ENCODE peak calls at places on chromosomes 12 and 14, in seven cellular contexts. E, H, C, D, V, U and L are unnamed samples.

GRCh38 chr12:6326316-6326959 is 15.4 kb downstream of the TNFRSF1A start:
- DNase-seq in C (no peak), E (no peak), D (peak), V (peak), H (no peak), U (no peak), L (no peak)

GRCh38 chr14:100223332-100224171 is 15.4 kb upstream of the YY1 start:
- DNase-seq in D (peak), V (no peak), C (no peak), E (no peak), U (no peak), H (no peak), L (no peak)

GRCh38 chr12:68031881-68032739 is 42.9 kb downstream of the IFNG-AS1 start:
- DNase-seq in D (no peak), V (no peak), U (no peak), H (no peak), C (no peak), E (no peak), L (no peak)

GRCh38 chr12:27462851-27463250 is 16.3 kb downstream of the SMCO2 start:
- DNase-seq in U (no peak), D (no peak), E (no peak), C (no peak), H (no peak), V (peak), L (no peak)

GRCh38 chr14:71235865-71236264 is 328.6 kb downstream of the PCNX1 start:
- DNase-seq in V (peak), D (peak), C (no peak), E (no peak), H (no peak), U (no peak), L (no peak)

GRCh38 chr14:72146241-72146640 is 214.0 kb downstream of the RGS6 start:
- DNase-seq in E (no peak), C (no peak), D (no peak), V (no peak), U (no peak), H (no peak), L (no peak)

GRCh38 chr14:104085889-104086201 is 345 bp downstream of the ASPG start:
- DNase-seq in E (no peak), C (no peak), D (no peak), V (no peak), U (no peak), H (no peak), L (no peak)

GRCh38 chr12:129901256-129901655 is 2.6 kb downstream of the TMEM132D start:
- DNase-seq in V (no peak), E (no peak), D (no peak), C (no peak), H (no peak), U (no peak), L (no peak)

GRCh38 chr12:52494518-52494917 is 1.5 kb upstream of the KRT6A start:
- DNase-seq in U (no peak), C (no peak), E (no peak), D (no peak), H (no peak), V (no peak), L (no peak)

GRCh38 chr14:61730756-61731373 is 31.4 kb upstream of the SNAPC1 start:
- DNase-seq in H (no peak), C (no peak), E (no peak), V (no peak), D (no peak), U (no peak), L (no peak)

GRCh38 chr12:113497709-113498108 is 26.0 kb upstream of the LHX5 start:
- DNase-seq in E (no peak), V (no peak), D (no peak), U (no peak), C (no peak), H (no peak), L (no peak)

GRCh38 chr14:94171208-94171607 is 2.9 kb upstream of the PPP4R4 start:
- DNase-seq in E (no peak), D (no peak), V (no peak), C (no peak), H (no peak), U (no peak), L (no peak)

GRCh38 chr14:51872396-51872795 is 12.0 kb downstream of the GNG2 start:
- DNase-seq in E (no peak), U (no peak), D (no peak), V (no peak), C (no peak), H (no peak), L (no peak)

GRCh38 chr14:101350021-101350420 is 211.3 kb upstream of the DIO3 start:
- DNase-seq in D (no peak), C (no peak), E (no peak), H (no peak), V (no peak), U (peak), L (no peak)

GRCh38 chr12:108565976-108566375 is 3.6 kb downstream of the ISCU start:
- DNase-seq in U (peak), E (peak), H (peak), V (peak), D (peak), C (no peak), L (no peak)

GRCh38 chr12:12813120-12814101 is at the start of gene DDX47:
- DNase-seq in V (peak), D (peak), E (peak), H (peak), U (peak), C (peak), L (peak)

GRCh38 chr14:99522457-99522891 is 41.3 kb downstream of the CCNK start:
- DNase-seq in U (peak), H (no peak), C (no peak), E (no peak), D (no peak), V (no peak), L (no peak)

GRCh38 chr12:70849265-70849960 is 71.1 kb downstream of the PTPRR start:
- DNase-seq in U (no peak), V (no peak), C (no peak), D (peak), H (no peak), E (no peak), L (no peak)

GRCh38 chr12:24228980-24229730 is 279.7 kb upstream of the SOX5 start:
- DNase-seq in U (no peak), H (no peak), D (no peak), E (no peak), C (no peak), V (no peak), L (no peak)

GRCh38 chr12:85794551-85794950 is 41.7 kb downstream of the RASSF9 start:
- DNase-seq in C (no peak), E (no peak), V (no peak), U (no peak), H (no peak), D (no peak), L (no peak)

GRCh38 chr14:57209561-57209960 is 59.1 kb downstream of the EXOC5 start:
- DNase-seq in U (no peak), H (no peak), C (no peak), E (no peak), V (no peak), D (no peak), L (no peak)

DNA sequence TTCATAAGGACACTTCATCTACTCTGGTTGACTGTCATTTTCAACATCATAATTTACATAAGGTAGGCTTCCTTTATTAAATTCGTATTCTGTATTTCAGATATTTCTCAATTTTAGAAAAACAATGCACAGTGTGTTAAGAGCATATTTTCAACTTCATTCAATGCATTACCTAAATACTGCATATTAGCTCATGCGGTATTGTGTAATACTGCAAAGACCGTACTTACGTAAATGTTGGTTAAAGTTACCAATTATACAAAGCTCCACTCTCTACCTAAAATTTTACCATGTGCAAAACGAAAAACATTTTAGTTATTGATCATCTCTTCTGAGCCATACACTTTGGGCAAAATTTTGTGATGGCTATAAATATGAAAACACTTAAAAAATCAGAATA is 62.8 kb downstream of the EXOC5 start:
- DNase-seq in C (no peak), V (no peak), U (no peak), E (no peak), H (no peak), D (no peak), L (no peak)
- H3K27ac ChIP-seq in C (no peak), V (no peak), U (no peak), E (no peak), H (no peak), D (no peak), L (no peak)

DNA sequence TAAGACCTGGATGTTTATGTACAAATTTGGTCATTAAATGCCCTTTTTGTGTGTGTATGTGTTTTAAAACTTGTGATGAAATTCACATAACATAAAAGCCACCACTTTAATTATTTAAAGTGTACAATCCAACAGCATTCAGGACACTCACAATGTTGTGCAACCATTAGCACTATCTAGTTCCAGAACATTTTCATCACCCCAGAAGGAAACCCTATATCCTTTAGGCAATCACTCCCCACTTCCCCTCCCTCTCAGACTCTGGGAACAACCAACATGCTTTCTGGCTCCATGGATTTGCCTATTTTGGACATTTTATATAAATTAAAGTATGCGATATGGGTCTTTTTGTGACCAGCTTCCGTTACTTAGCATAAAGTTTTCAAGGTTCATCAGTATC is 124.6 kb downstream of the TTC7B start:
- DNase-seq in C (no peak), U (no peak), E (no peak), H (no peak), V (no peak), D (no peak), L (no peak)
- H3K27ac ChIP-seq in C (no peak), U (no peak), E (no peak), H (no peak), V (no peak), D (no peak), L (no peak)

GRCh38 chr14:76729953-76730505 is 31.2 kb upstream of the VASH1 start:
- DNase-seq in U (no peak), V (no peak), H (no peak), D (no peak), C (no peak), E (no peak), L (no peak)
- H3K27ac ChIP-seq in U (no peak), V (no peak), H (no peak), D (no peak), C (no peak), E (no peak), L (no peak)

DNA sequence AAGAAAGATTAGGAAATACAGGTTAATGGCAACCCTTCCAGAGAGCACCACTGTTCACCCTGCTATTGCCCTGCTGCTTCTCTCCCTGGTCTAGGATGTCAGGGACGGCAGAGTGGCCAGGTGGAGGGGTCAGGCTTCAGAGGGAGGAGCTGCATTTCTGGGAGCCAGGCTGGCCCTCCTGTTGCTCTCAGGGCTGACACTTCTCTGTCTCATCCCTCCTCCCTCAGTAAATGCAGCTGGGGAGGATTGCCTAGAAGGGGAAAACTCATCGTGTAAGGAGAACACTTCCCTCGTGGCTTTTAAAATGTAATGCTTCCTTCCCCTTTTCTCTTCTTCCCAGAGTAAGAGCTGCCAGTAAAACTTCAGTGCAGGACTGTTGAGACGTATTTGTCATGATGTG is 20.8 kb downstream of the SUSD6 start:
- DNase-seq in E (no peak), C (no peak), H (no peak), V (no peak), U (no peak), D (no peak), L (no peak)
- H3K27ac ChIP-seq in E (no peak), C (no peak), H (no peak), V (peak), U (peak), D (no peak), L (no peak)

DNA sequence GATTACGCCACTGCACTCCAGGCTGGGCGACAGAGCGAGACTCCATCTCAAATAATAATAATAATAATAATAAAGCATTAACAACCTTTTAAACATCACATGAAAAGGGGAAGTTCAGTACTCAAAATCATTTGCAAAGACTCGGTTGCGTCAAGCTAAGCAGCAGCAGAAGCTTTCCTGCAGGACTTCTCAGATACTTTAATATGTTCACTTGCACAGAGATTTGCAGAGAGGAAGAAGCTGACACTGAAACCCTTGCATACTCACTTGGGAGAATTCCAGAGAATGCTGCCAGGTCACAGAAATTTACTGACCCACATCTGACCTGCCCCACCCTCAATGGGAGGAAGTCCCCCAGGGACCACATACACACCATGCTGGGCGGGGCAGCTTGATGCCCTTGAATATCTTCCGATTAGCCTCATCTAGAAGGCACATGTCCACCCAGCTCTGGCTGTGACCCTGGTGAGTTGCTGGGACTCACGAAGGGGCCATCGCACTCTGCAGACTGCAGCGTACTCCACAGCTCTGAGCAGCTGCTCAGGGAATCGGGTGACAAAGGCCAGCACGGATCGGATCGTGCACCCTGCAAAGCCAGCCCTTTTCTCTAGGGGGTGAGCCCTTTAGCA is 83.3 kb downstream of the ITPK1 start:
- DNase-seq in E (no peak), V (no peak), D (peak), H (no peak), C (no peak), U (peak), L (no peak)
- H3K27ac ChIP-seq in E (no peak), V (peak), D (no peak), H (no peak), C (no peak), U (no peak), L (peak)

DNA sequence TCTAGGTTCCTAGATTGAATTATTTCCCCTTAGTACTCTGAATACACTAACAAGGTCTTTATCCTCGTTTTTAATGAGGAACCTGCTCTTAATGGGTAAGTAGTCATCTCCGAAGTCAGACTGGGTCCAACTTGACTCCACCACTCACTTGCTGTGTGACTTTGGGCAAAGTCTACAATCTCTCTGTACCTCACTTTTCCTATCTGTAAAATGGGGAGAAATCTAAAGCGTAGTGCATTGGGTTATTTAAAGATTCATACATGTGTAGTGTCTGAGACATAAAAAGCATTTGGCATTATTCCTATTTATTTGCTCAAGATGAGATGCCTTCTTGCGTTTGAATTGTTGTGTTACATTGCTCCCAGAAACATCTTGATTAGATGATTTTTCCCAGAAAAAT is 51.5 kb downstream of the GTF2A1 start:
- DNase-seq in D (no peak), H (no peak), C (no peak), U (no peak), V (no peak), E (no peak), L (no peak)
- H3K27ac ChIP-seq in D (peak), H (peak), C (peak), U (peak), V (peak), E (peak), L (peak)